ENCODE peak calls at places on chromosomes 13 and 19, in nine cellular contexts. A is left ventricle myocardium inferior; F is prostate gland; R is IMR-90; J is transverse colon; Y is CD8-positive, alpha-beta T cell; X is pancreas; C is fibroblast of lung; D is SK-N-SH. Q is an unnamed sample. For H3K27me3 and H3K4me1, the result is how much of the 10 kb centered on the place peaks cover.

GRCh38 chr13:27280009-27280646 is 9.5 kb downstream of the RASL11A start:
- DNase-seq in A (no peak), F (no peak), R (no peak), J (no peak), Y (no peak), X (no peak), C (no peak), D (no peak), Q (no peak)

GRCh38 chr19:33812388-33813330 is 16.0 kb downstream of the KCTD15 start:
- DNase-seq in A (no peak), F (no peak), R (no peak), J (no peak), Y (no peak), X (no peak), C (no peak), D (peak), Q (no peak)

GRCh38 chr13:85864963-85865530 is 65.8 kb upstream of the SLITRK6 start:
- DNase-seq in A (no peak), F (no peak), R (peak), J (no peak), Y (no peak), X (no peak), C (peak), D (peak), Q (no peak)

GRCh38 chr13:82847595-82847994 is 1034.7 kb downstream of the SLITRK1 start:
- DNase-seq in A (no peak), F (no peak), R (no peak), J (no peak), Y (no peak), X (no peak), C (no peak), D (no peak), Q (no peak)

GRCh38 chr19:35460608-35461007 is 12.6 kb downstream of the FFAR2 start:
- DNase-seq in A (no peak), F (no peak), R (no peak), J (no peak), Y (no peak), X (no peak), C (no peak), D (no peak), Q (no peak)

GRCh38 chr19:7224205-7224833 is 69.9 kb downstream of the INSR start:
- DNase-seq in A (no peak), F (peak), R (peak), J (peak), Y (no peak), X (peak), C (peak), D (no peak), Q (peak)

GRCh38 chr19:15378529-15379082 is 981 bp downstream of the AKAP8 start:
- DNase-seq in A (peak), F (peak), R (peak), J (peak), Y (peak), X (peak), C (peak), D (peak), Q (no peak)

GRCh38 chr13:99955747-99956472 is 15.7 kb downstream of the ZIC5 start:
- DNase-seq in A (no peak), F (no peak), R (peak), J (no peak), Y (no peak), X (no peak), C (peak), D (no peak), Q (no peak)

GRCh38 chr13:21675095-21676007 is 4.5 kb downstream of the FGF9 start:
- DNase-seq in A (peak), F (no peak), R (no peak), J (peak), Y (no peak), X (peak), C (no peak), D (peak), Q (peak)

DNA sequence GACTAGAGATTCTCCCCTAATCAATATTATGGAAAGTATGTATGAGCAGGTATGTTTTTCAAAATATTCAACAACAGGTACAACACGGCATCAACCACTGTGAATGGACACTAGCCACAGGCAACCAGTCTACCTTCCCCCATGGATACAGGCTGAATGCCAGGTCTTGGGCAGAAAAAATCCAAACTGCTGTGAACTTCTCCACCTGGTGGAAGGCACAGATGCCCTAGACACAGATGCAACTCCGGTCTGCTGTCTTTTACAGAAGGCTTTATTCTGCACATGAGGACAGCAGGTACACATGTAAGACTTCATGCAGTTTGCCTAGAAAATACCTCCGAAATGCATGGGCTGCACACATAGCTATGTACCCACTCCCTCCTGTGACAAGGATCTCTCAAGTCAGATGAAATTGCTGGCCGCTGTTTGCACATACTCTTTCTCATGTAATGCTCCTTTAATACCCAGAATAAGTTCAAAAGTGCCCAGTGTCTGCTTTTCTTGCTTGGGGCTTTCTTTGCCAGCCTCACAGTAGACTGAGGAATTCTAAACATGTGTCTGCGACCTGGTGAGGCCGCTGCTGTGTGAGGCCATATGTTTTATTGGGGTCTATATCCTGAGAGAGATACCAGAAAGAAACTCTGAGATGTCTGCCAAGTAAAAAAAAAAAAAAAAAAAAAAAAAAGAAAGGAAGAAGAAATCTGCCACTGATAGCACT is 325.9 kb downstream of the FOXO1 start:
- DNase-seq in A (no peak), F (no peak), R (no peak), J (no peak), Y (no peak), X (peak), C (peak), D (no peak), Q (no peak)
- TF ChIP-seq CTCF in A (peak), F (no peak), R (no peak), J (no peak), Y (no peak), X (peak), C (no peak), D (no peak), Q (no peak)

GRCh38 chr13:25227690-25228089 is 55.6 kb upstream of the AMER2 start:
- DNase-seq in A (no peak), F (no peak), R (no peak), J (no peak), Y (no peak), X (no peak), C (no peak), D (no peak), Q (no peak)

GRCh38 chr13:25218011-25218410 is 45.9 kb upstream of the AMER2 start:
- DNase-seq in A (no peak), F (no peak), R (no peak), J (no peak), Y (no peak), X (no peak), C (no peak), D (no peak), Q (no peak)

GRCh38 chr13:25224151-25224550 is 52.1 kb upstream of the AMER2 start:
- DNase-seq in A (no peak), F (no peak), R (no peak), J (no peak), Y (no peak), X (no peak), C (no peak), D (no peak), Q (no peak)

GRCh38 chr13:25225970-25226369 is 53.9 kb upstream of the AMER2 start:
- DNase-seq in A (no peak), F (no peak), R (no peak), J (no peak), Y (no peak), X (no peak), C (no peak), D (no peak), Q (no peak)

GRCh38 chr13:25222740-25223139 is 50.7 kb upstream of the AMER2 start:
- DNase-seq in A (no peak), F (no peak), R (no peak), J (no peak), Y (no peak), X (no peak), C (no peak), D (no peak), Q (no peak)
- H3K27me3 ChIP-seq in A (under half), F (under half), R (under half), J (under half), Y (under half), X (under half), C (under half), D (half or more), Q (under half)

GRCh38 chr13:112965103-112965502 is 3.9 kb upstream of the MCF2L start:
- DNase-seq in A (no peak), F (no peak), R (no peak), J (peak), Y (no peak), X (no peak), C (no peak), D (no peak), Q (peak)

GRCh38 chr13:112968380-112968909 is 569 bp upstream of the MCF2L start:
- DNase-seq in A (peak), F (peak), R (no peak), J (peak), Y (peak), X (peak), C (no peak), D (peak), Q (peak)

GRCh38 chr13:112965573-112966115 is 3.4 kb upstream of the MCF2L start:
- DNase-seq in A (no peak), F (no peak), R (no peak), J (peak), Y (no peak), X (no peak), C (no peak), D (no peak), Q (no peak)

GRCh38 chr13:112967666-112968379 is 1.2 kb upstream of the MCF2L start:
- DNase-seq in A (no peak), F (no peak), R (no peak), J (peak), Y (no peak), X (no peak), C (no peak), D (no peak), Q (no peak)

DNA sequence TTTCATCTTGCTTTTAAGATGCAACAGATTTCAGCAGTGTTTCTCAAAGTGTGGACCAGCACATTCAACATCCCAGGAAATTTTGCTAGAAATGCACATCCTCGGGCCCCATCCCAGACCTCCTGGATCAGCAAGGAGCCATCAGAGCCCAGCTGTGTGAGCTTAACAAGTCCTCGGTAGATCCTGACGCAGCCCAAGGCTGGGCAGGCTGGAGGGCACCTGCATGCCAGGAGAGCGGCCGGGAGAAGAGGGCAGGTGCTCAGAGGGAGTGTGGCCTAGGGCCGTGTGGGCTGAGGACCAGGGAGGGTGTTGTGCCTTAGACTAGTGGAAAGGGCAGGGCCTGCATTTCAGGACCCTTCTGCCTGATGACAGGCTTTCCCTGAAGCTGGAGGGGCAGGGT is 2.2 kb upstream of the MCF2L start:
- DNase-seq in A (no peak), F (no peak), R (no peak), J (peak), Y (no peak), X (no peak), C (no peak), D (no peak), Q (no peak)
- H3K4me1 ChIP-seq in A (half or more), F (under half), R (under half), J (under half), Y (under half), X (under half), C (under half), D (under half), Q (under half)

GRCh38 chr13:76823969-76824368 is 62.2 kb downstream of the KCTD12 start:
- DNase-seq in A (no peak), F (no peak), R (no peak), J (no peak), Y (no peak), X (no peak), C (no peak), D (no peak), Q (no peak)
- TF ChIP-seq CTCF in A (no peak), F (no peak), R (no peak), J (no peak), Y (no peak), X (no peak), C (no peak), D (no peak), Q (no peak)

GRCh38 chr19:58429745-58430144 is 10.2 kb downstream of the ZNF132 start:
- DNase-seq in A (no peak), F (no peak), R (peak), J (no peak), Y (no peak), X (no peak), C (no peak), D (no peak), Q (no peak)
- H3K27me3 ChIP-seq in A (under half), F (under half), R (under half), J (under half), Y (under half), X (under half), C (under half), D (under half), Q (under half)

GRCh38 chr19:2043269-2043641 is 7.8 kb downstream of the MKNK2 start:
- DNase-seq in A (no peak), F (no peak), R (no peak), J (no peak), Y (no peak), X (peak), C (no peak), D (no peak), Q (no peak)
- H3K4me1 ChIP-seq in A (half or more), F (half or more), R (under half), J (half or more), Y (half or more), X (half or more), C (under half), D (under half), Q (half or more)

Q was measured in heart right ventricle.